ENCODE peak calls at places on chromosomes 1 and 21, in four cellular contexts. One of them, this sample, is unnamed.
A peak's percentile ranks its signal among the peaks of the same experiment; 100 is the strongest.

GRCh38 chr21:45386728-45387371 is 18.1 kb upstream of the COL18A1 start:
- DNase-seq in MM.1S: no peak
- DNase-seq in neural progenitor cell: no peak
- DNase-seq in OCI-LY7: no peak
- DNase-seq in this sample: peak; percentile 56

GRCh38 chr21:37342046-37342632 is 24.4 kb upstream of the DYRK1A start:
- DNase-seq in neural progenitor cell: no peak
- DNase-seq in OCI-LY7: no peak
- DNase-seq in MM.1S: no peak
- DNase-seq in this sample: no peak

GRCh38 chr21:42400525-42400924 is 3.2 kb upstream of the UBASH3A start:
- DNase-seq in OCI-LY7: no peak
- DNase-seq in neural progenitor cell: no peak
- DNase-seq in MM.1S: no peak
- DNase-seq in this sample: peak; percentile 57

GRCh38 chr1:230277201-230277771 is 148.8 kb downstream of the PGBD5 start:
- DNase-seq in neural progenitor cell: peak; percentile 94
- DNase-seq in OCI-LY7: peak; percentile 73
- DNase-seq in MM.1S: no peak
- DNase-seq in this sample: no peak

GRCh38 chr1:206469411-206469932 is 804 bp upstream of the IKBKE start:
- DNase-seq in OCI-LY7: peak; percentile 40
- DNase-seq in neural progenitor cell: no peak
- DNase-seq in MM.1S: peak; percentile 77
- DNase-seq in this sample: peak; percentile 73

GRCh38 chr21:42198949-42199348 is 20.0 kb upstream of the ABCG1 start:
- DNase-seq in MM.1S: no peak
- DNase-seq in neural progenitor cell: no peak
- DNase-seq in OCI-LY7: peak; percentile 32
- DNase-seq in this sample: no peak

GRCh38 chr1:107896946-107897345 is 68.0 kb downstream of the VAV3 start:
- DNase-seq in OCI-LY7: peak; percentile 79
- DNase-seq in MM.1S: no peak
- DNase-seq in neural progenitor cell: no peak
- DNase-seq in this sample: no peak

GRCh38 chr1:193456883-193457282 is 270.5 kb upstream of the B3GALT2 start:
- DNase-seq in neural progenitor cell: no peak
- DNase-seq in OCI-LY7: no peak
- DNase-seq in MM.1S: peak; percentile 50
- DNase-seq in this sample: no peak

GRCh38 chr1:15384301-15384901 is 25.3 kb upstream of the EFHD2 start:
- DNase-seq in OCI-LY7: no peak
- DNase-seq in neural progenitor cell: peak; percentile 93
- DNase-seq in MM.1S: peak; percentile 58
- DNase-seq in this sample: no peak

GRCh38 chr1:19480282-19480681 is 5.1 kb downstream of the CAPZB start:
- DNase-seq in MM.1S: no peak
- DNase-seq in neural progenitor cell: no peak
- DNase-seq in OCI-LY7: no peak
- DNase-seq in this sample: no peak

GRCh38 chr1:9066945-9067807 is 2.3 kb downstream of the SLC2A5 start:
- DNase-seq in MM.1S: no peak
- DNase-seq in OCI-LY7: peak; percentile 70
- DNase-seq in neural progenitor cell: no peak
- DNase-seq in this sample: peak; percentile 86

GRCh38 chr1:39142394-39143060 is 62.0 kb upstream of the MACF1 start:
- DNase-seq in MM.1S: no peak
- DNase-seq in neural progenitor cell: peak; percentile 53
- DNase-seq in OCI-LY7: no peak
- DNase-seq in this sample: peak; percentile 97

GRCh38 chr21:33419538-33420123 is 16.4 kb downstream of the IFNGR2 start:
- DNase-seq in OCI-LY7: no peak
- DNase-seq in neural progenitor cell: no peak
- DNase-seq in MM.1S: no peak
- DNase-seq in this sample: peak; percentile 27

GRCh38 chr21:45929477-45929876 is 52.1 kb upstream of the COL6A1 start:
- DNase-seq in MM.1S: no peak
- DNase-seq in OCI-LY7: no peak
- DNase-seq in neural progenitor cell: no peak
- DNase-seq in this sample: no peak

GRCh38 chr1:36730599-36730998 is 247.9 kb upstream of the CSF3R start:
- DNase-seq in neural progenitor cell: no peak
- DNase-seq in OCI-LY7: no peak
- DNase-seq in MM.1S: no peak
- DNase-seq in this sample: no peak

GRCh38 chr1:36729289-36729688 is 246.6 kb upstream of the CSF3R start:
- DNase-seq in MM.1S: no peak
- DNase-seq in neural progenitor cell: no peak
- DNase-seq in OCI-LY7: no peak
- DNase-seq in this sample: no peak

GRCh38 chr1:36731226-36732037 is 248.7 kb upstream of the CSF3R start:
- DNase-seq in MM.1S: no peak
- DNase-seq in neural progenitor cell: no peak
- DNase-seq in OCI-LY7: no peak
- DNase-seq in this sample: no peak

GRCh38 chr1:36728846-36729245 is 246.1 kb upstream of the CSF3R start:
- DNase-seq in MM.1S: no peak
- DNase-seq in OCI-LY7: no peak
- DNase-seq in neural progenitor cell: no peak
- DNase-seq in this sample: no peak

GRCh38 chr1:36729716-36730510 is 247.2 kb upstream of the CSF3R start:
- DNase-seq in neural progenitor cell: no peak
- DNase-seq in MM.1S: no peak
- DNase-seq in OCI-LY7: no peak
- DNase-seq in this sample: no peak
- TF ChIP-seq CTCF in neural progenitor cell: no peak
- TF ChIP-seq CTCF in MM.1S: no peak
- TF ChIP-seq CTCF in OCI-LY7: no peak
- TF ChIP-seq CTCF in this sample: no peak

GRCh38 chr1:192067360-192067759 is 90.9 kb upstream of the RGS18 start:
- DNase-seq in OCI-LY7: no peak
- DNase-seq in MM.1S: no peak
- DNase-seq in neural progenitor cell: peak; percentile 15
- DNase-seq in this sample: no peak
- H4K20me1 ChIP-seq in OCI-LY7: no peaks in the 10 kb centered on the region
- H4K20me1 ChIP-seq in MM.1S: no peaks in the 10 kb centered on the region
- H4K20me1 ChIP-seq in neural progenitor cell: no peaks in the 10 kb centered on the region
- H4K20me1 ChIP-seq in this sample: no peaks in the 10 kb centered on the region

GRCh38 chr1:167635941-167636340 is 5.9 kb downstream of the RCSD1 start:
- DNase-seq in OCI-LY7: no peak
- DNase-seq in neural progenitor cell: no peak
- DNase-seq in MM.1S: no peak
- DNase-seq in this sample: no peak
- H2AFZ ChIP-seq in OCI-LY7: no peak overlapping the region
- H2AFZ ChIP-seq in neural progenitor cell: peak overlapping the region; percentile 13
- H2AFZ ChIP-seq in MM.1S: no peak overlapping the region
- H2AFZ ChIP-seq in this sample: no peak overlapping the region

DNA sequence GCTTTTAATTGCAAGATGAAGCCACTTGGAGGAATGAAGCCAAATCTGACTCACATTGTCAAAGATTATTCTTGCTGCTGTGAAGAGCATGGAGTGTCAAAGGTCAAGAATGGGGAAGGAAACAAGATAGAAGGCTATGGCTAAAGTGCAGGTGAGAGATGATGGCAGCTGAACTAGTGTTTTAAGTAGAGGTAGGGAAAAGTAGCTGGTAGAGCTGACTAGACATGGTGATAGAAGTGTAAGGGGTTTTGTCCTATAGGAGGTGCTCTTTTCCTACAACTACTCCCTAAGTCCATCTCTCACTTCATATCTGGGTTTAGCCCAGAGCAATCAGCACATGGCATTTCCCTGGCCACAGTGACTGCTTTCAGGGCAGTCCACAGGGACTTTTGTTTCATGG is 11.8 kb downstream of the UBE2T start:
- DNase-seq in MM.1S: no peak
- DNase-seq in neural progenitor cell: no peak
- DNase-seq in OCI-LY7: no peak
- DNase-seq in this sample: no peak
- TF ChIP-seq CTCF in MM.1S: peak; percentile 21
- TF ChIP-seq CTCF in neural progenitor cell: peak; percentile 26
- TF ChIP-seq CTCF in OCI-LY7: peak; percentile 40
- TF ChIP-seq CTCF in this sample: peak; percentile 2

DNA sequence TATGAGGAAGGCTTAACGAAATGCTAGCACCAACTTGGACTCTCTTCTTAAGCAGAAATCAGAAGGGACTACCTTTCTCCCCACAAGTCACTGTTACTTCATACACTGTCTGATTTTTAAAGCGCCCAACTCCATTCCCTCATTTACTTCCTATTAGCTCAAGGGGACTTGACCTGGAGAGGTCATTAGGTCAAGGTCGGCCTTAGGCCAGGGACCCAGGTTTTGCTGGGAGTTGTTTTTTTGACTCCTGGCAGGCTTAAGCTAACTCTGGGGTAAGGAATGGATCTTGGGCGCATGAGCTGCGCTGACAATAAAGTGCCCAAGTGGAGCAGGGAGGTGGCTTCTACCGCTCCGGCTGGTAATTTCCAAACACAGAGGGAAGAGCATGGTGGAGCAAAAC is 16.8 kb downstream of the ADAR start:
- DNase-seq in MM.1S: no peak
- DNase-seq in OCI-LY7: no peak
- DNase-seq in neural progenitor cell: no peak
- DNase-seq in this sample: no peak
- H4K20me1 ChIP-seq in MM.1S: no peaks in the 10 kb centered on the region
- H4K20me1 ChIP-seq in OCI-LY7: no peaks in the 10 kb centered on the region
- H4K20me1 ChIP-seq in neural progenitor cell: no peaks in the 10 kb centered on the region
- H4K20me1 ChIP-seq in this sample: peaks cover 1% of the 10 kb centered on the region

DNA sequence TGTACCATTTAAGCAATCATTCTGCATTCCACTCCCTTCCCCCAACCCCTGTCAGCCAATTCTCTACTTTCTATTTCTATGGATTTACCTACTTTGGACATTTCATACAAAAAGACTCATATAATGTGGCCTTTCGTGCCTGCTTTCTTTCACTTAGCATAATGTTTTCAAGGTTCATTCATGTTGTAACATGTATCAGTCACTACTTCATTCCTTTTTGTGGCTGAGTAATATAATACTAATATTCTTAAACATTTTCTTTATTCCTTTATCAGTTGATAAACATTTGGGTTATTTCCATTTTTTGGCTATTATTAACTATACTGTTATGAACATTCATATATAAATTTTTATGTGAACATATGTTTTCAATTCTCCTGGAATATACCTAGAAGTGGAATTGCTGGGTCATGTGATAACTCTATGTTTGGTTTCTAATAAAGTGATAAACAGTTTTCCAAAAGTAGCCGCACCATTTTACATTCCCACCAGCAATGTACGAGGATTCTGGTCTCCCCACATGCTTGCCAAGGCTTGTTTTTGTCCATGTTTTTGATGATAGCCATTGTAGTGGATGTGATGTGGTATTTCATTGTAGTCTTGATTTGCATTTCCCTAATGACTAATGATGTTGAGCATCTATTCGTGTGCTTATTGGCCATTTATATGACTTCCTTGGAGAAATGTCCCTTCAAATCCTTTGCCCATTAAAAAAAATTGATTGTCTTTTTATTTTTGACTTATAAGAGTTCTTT is 61.9 kb upstream of the GNG12 start:
- DNase-seq in neural progenitor cell: no peak
- DNase-seq in OCI-LY7: no peak
- DNase-seq in MM.1S: no peak
- DNase-seq in this sample: peak; percentile 66
- H2AFZ ChIP-seq in neural progenitor cell: no peak overlapping the region
- H2AFZ ChIP-seq in OCI-LY7: no peak overlapping the region
- H2AFZ ChIP-seq in MM.1S: no peak overlapping the region
- H2AFZ ChIP-seq in this sample: peak overlapping the region; percentile 9

GRCh38 chr1:248900637-248901036 is 5.4 kb upstream of the PGBD2 start:
- DNase-seq in neural progenitor cell: no peak
- DNase-seq in MM.1S: no peak
- DNase-seq in OCI-LY7: no peak
- DNase-seq in this sample: no peak
- TF ChIP-seq CTCF in neural progenitor cell: no peak
- TF ChIP-seq CTCF in MM.1S: no peak
- TF ChIP-seq CTCF in OCI-LY7: no peak
- TF ChIP-seq CTCF in this sample: no peak